ENCODE peak calls at places on chromosomes 2 and 18, in four cellular contexts. A is B cell, V is A549, D is pancreas. O is an unnamed sample.

GRCh38 chr2:158724803-158725271 is 70.3 kb upstream of the DAPL1 start:
- DNase-seq in A (no peak), V (peak; percentile 16), D (peak; percentile 28), O (no peak)

GRCh38 chr2:41127351-41127750 is 675.5 kb upstream of the SLC8A1 start:
- DNase-seq in A (no peak), V (no peak), D (no peak), O (no peak)

GRCh38 chr2:102460467-102460866 is 12.6 kb upstream of the SLC9A4 start:
- DNase-seq in A (no peak), V (no peak), D (no peak), O (no peak)

GRCh38 chr2:17000083-17000482 is 334.4 kb upstream of the CYRIA start:
- DNase-seq in A (no peak), V (no peak), D (no peak), O (no peak)

GRCh38 chr18:50602466-50602865 is 42.6 kb downstream of the MAPK4 start:
- DNase-seq in A (no peak), V (no peak), D (no peak), O (no peak)

GRCh38 chr2:240790370-240791210 is 29.4 kb downstream of the KIF1A start:
- DNase-seq in A (no peak), V (no peak), D (no peak), O (no peak)

GRCh38 chr2:20012282-20013060 is at the start of gene MATN3:
- DNase-seq in A (peak; percentile 34), V (peak; percentile 65), D (peak; percentile 33), O (peak; percentile 39)

GRCh38 chr18:60978338-60978737 is 354.9 kb upstream of the CDH20 start:
- DNase-seq in A (no peak), V (no peak), D (no peak), O (no peak)

GRCh38 chr2:184119920-184120820 is 478.2 kb upstream of the ZNF804A start:
- DNase-seq in A (no peak), V (no peak), D (no peak), O (no peak)

DNA sequence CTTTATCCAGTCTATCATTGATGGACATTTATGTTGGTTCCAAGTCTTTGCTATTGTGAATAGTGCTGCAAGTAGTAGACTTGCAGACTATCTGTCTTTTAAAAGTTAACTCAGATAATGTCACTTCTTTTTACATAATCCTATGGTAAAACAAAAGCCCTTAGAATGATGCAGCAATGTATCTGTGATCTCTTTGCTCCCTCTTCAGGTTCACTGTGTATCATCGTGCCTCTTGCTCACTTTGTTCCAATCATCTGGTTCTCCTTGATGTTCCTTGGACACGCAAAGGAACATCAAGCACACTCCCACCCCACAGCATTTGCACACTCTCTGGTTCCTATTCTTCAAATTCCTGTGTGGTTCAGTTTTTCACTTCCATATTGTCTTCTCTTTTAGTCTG is 472.5 kb upstream of the ZNF804A start:
- DNase-seq in A (no peak), V (no peak), D (no peak), O (no peak)
- TF ChIP-seq CTCF in A (no peak), V (no peak), D (no peak), O (no peak)

DNA sequence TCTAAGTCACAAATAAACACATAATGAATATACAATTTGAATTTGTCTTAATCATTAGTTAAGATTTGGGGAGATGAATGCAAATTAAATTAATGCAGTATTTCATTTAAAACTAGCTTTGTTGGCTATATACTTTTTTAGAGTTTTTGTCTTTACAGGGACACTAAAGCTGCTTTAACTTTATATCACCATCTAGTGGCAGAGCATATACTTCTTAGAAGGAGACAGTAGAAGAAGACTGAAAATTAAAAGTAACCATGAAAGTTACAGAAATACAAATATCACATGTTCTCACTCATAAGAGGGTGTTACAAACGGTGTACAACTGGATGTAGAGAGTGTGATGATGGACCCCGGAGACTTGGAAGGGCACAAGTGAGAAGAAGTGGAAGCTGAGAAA is 268.3 kb upstream of the NETO1 start:
- DNase-seq in A (peak; percentile 36), V (peak; percentile 2), D (no peak), O (no peak)
- TF ChIP-seq CTCF in A (peak; percentile 67), V (peak; percentile 33), D (no peak), O (peak; percentile 32)

GRCh38 chr2:33680906-33681305 is 81.8 kb upstream of the FAM98A start:
- DNase-seq in A (no peak), V (no peak), D (no peak), O (no peak)

GRCh38 chr2:33678447-33678846 is 79.3 kb upstream of the FAM98A start:
- DNase-seq in A (no peak), V (no peak), D (no peak), O (no peak)

GRCh38 chr2:33681333-33681732 is 82.2 kb upstream of the FAM98A start:
- DNase-seq in A (no peak), V (no peak), D (no peak), O (no peak)
- TF ChIP-seq CTCF in A (no peak), V (peak; percentile 37), D (no peak), O (peak; percentile 45)

DNA sequence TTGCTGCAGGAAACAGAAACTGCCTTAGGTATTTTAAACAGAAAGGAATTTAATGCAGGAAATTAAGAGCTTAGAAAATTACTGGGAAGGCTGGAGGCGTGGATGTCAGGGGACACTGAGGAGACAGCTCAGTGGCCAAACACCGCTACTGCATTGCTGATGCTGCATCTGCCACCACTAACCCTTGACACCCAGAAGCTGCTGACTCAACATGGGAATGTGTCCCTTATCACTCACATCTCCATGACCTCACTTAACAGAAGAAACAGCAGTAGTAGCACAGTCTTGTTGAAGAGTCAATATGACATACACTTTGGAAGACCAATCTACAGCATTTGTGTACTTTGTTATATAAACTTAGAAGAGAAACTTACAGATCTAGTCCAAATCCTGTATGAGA is 906.1 kb downstream of the SLC4A3 start:
- DNase-seq in A (no peak), V (peak; percentile 32), D (no peak), O (peak; percentile 9)
- TF ChIP-seq CTCF in A (no peak), V (no peak), D (no peak), O (peak; percentile 52)

GRCh38 chr2:36352711-36353110 is 2.9 kb upstream of the CRIM1 start:
- DNase-seq in A (no peak), V (no peak), D (no peak), O (no peak)
- TF ChIP-seq CTCF in A (no peak), V (no peak), D (no peak), O (no peak)

GRCh38 chr2:121665504-121665903 is 16.2 kb upstream of the CLASP1 start:
- DNase-seq in A (no peak), V (no peak), D (no peak), O (no peak)
- TF ChIP-seq CTCF in A (no peak), V (no peak), D (no peak), O (no peak)